ENCODE peak calls at places on chromosome 11, in five cellular contexts. N is lower leg skin; I is tibial artery; V is lung; P is CD4-positive, alpha-beta T cell. C is an unnamed sample.

GRCh38 chr11:58907780-58908179 is 31.5 kb upstream of the GLYATL1 start:
- DNase-seq in N (no peak), I (no peak), V (no peak), P (no peak), C (no peak)

GRCh38 chr11:113603277-113604059 is 102.6 kb downstream of the TMPRSS5 start:
- DNase-seq in N (no peak), I (no peak), V (no peak), P (no peak), C (no peak)

GRCh38 chr11:96179905-96180304 is 163.1 kb downstream of the MAML2 start:
- DNase-seq in N (no peak), I (no peak), V (no peak), P (no peak), C (no peak)

GRCh38 chr11:27761356-27761755 is 61.1 kb upstream of the BDNF start:
- DNase-seq in N (no peak), I (no peak), V (no peak), P (no peak), C (no peak)

GRCh38 chr11:1278766-1279673 is 30.4 kb downstream of the TOLLIP start:
- DNase-seq in N (no peak), I (no peak), V (no peak), P (no peak), C (no peak)

GRCh38 chr11:95108159-95108611 is 18.5 kb downstream of the ENDOD1 start:
- DNase-seq in N (no peak), I (no peak), V (no peak), P (no peak), C (no peak)

GRCh38 chr11:10042699-10043098 is 251.3 kb downstream of the SBF2 start:
- DNase-seq in N (no peak), I (no peak), V (no peak), P (no peak), C (no peak)

GRCh38 chr11:11432621-11433319 is 79.7 kb upstream of the CSNK2A3 start:
- DNase-seq in N (no peak), I (no peak), V (no peak), P (no peak), C (no peak)

GRCh38 chr11:134846776-134847722 is 435.0 kb upstream of the B3GAT1 start:
- DNase-seq in N (peak; percentile 79), I (no peak), V (peak; percentile 17), P (no peak), C (peak; percentile 76)

GRCh38 chr11:68470304-68470811 is 9.8 kb downstream of the PPP6R3 start:
- DNase-seq in N (no peak), I (no peak), V (no peak), P (no peak), C (peak; percentile 66)

GRCh38 chr11:36009469-36009868 is 65.6 kb downstream of the LDLRAD3 start:
- DNase-seq in N (no peak), I (no peak), V (no peak), P (no peak), C (no peak)

GRCh38 chr11:16758382-16759024 is 20.1 kb downstream of the C11orf58 start:
- DNase-seq in N (no peak), I (no peak), V (no peak), P (no peak), C (no peak)

GRCh38 chr11:44434191-44434590 is 124.3 kb upstream of the ALX4 start:
- DNase-seq in N (no peak), I (no peak), V (no peak), P (no peak), C (no peak)

GRCh38 chr11:116895053-116895757 is 57.8 kb upstream of the APOA1 start:
- DNase-seq in N (peak; percentile 84), I (no peak), V (no peak), P (no peak), C (no peak)

GRCh38 chr11:17776213-17776875 is 41.8 kb downstream of the KCNC1 start:
- DNase-seq in N (no peak), I (peak; percentile 55), V (no peak), P (no peak), C (no peak)

GRCh38 chr11:11567862-11568650 is 53.7 kb downstream of the GALNT18 start:
- DNase-seq in N (no peak), I (no peak), V (no peak), P (no peak), C (no peak)

GRCh38 chr11:72684236-72684912 is 10.2 kb upstream of the PDE2A start:
- DNase-seq in N (peak; percentile 92), I (peak; percentile 76), V (peak; percentile 63), P (peak; percentile 22), C (no peak)

GRCh38 chr11:31863170-31863929 is 52.2 kb upstream of the PAX6 start:
- DNase-seq in N (no peak), I (no peak), V (no peak), P (no peak), C (no peak)

GRCh38 chr11:43366597-43367121 is 7.9 kb downstream of the TTC17 start:
- DNase-seq in N (no peak), I (no peak), V (no peak), P (no peak), C (no peak)

GRCh38 chr11:16280256-16280682 is 76.1 kb downstream of the SOX6 start:
- DNase-seq in N (no peak), I (no peak), V (no peak), P (no peak), C (no peak)

GRCh38 chr11:57805780-57806179 is 44.2 kb downstream of the CTNND1 start:
- DNase-seq in N (peak; percentile 21), I (no peak), V (no peak), P (no peak), C (no peak)

GRCh38 chr11:133354069-133354468 is 178.2 kb downstream of the OPCML start:
- DNase-seq in N (no peak), I (no peak), V (no peak), P (no peak), C (no peak)

GRCh38 chr11:64025205-64025604 is 10.5 kb upstream of the FLRT1 start:
- DNase-seq in N (no peak), I (no peak), V (no peak), P (no peak), C (no peak)

GRCh38 chr11:69804769-69805508 is 14.3 kb downstream of the FGF3 start:
- DNase-seq in N (no peak), I (no peak), V (no peak), P (no peak), C (no peak)

GRCh38 chr11:69936750-69937149 is 117.5 kb upstream of the FGF3 start:
- DNase-seq in N (no peak), I (no peak), V (no peak), P (no peak), C (no peak)

GRCh38 chr11:16632295-16633200 is 105.9 kb upstream of the C11orf58 start:
- DNase-seq in N (no peak), I (no peak), V (no peak), P (no peak), C (no peak)

GRCh38 chr11:36165638-36166389 is 123.4 kb downstream of the COMMD9 start:
- DNase-seq in N (no peak), I (no peak), V (no peak), P (no peak), C (peak; percentile 19)

GRCh38 chr11:2586091-2586792 is 113.6 kb downstream of the KCNQ1OT1 start:
- DNase-seq in N (peak; percentile 82), I (peak; percentile 51), V (peak; percentile 26), P (no peak), C (peak; percentile 78)

GRCh38 chr11:77081381-77081851 is 14.6 kb downstream of the CAPN5 start:
- DNase-seq in N (peak; percentile 64), I (peak; percentile 60), V (no peak), P (no peak), C (no peak)

GRCh38 chr11:2375341-2375853 is 1.7 kb upstream of the CD81 start:
- DNase-seq in N (no peak), I (no peak), V (no peak), P (no peak), C (no peak)

DNA sequence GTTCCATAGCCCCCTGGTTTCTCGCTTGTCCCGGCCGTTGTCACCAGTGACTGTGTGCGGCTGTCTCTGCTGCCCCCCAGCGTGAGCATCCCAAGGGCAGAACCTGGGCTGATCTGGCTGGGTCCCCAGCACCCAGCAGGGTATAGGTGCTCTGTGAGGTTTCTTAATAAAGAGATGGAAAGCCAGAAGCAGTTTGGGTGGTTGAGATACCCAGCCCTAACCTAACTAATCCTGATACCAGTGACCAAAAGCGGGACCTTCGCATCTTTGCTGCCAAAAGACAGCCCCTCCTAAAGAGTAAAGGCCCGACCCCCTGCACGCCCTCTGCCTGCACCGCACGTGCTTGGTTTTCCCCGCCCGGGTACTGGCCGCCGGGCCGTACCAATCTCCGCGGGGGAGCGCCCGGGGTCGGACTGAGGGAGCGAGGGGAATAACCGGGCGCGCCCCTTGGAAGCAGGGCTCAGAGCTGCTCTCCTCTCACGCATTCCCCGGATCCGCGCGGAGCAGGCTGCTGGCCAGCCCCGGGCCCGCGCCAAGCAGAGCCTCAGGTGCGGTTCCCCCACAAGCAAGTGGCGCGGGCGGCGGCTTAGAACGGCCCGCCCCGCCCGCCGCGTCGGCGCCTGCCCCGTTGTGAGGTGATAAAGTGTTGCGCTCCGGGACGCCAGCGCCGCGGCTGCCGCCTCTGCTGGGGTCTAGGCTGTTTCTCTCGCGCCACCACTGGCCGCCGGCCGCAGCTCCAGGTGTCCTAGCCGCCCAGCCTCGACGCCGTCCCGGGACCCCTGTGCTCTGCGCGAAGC is at the start of gene DGAT2:
- DNase-seq in N (peak; percentile 90), I (peak; percentile 72), V (peak; percentile 75), P (peak; percentile 44), C (no peak)
- TF ChIP-seq CTCF in N (no peak), I (peak; percentile 22), V (no peak), P (no peak), C (peak; percentile 16)

DNA sequence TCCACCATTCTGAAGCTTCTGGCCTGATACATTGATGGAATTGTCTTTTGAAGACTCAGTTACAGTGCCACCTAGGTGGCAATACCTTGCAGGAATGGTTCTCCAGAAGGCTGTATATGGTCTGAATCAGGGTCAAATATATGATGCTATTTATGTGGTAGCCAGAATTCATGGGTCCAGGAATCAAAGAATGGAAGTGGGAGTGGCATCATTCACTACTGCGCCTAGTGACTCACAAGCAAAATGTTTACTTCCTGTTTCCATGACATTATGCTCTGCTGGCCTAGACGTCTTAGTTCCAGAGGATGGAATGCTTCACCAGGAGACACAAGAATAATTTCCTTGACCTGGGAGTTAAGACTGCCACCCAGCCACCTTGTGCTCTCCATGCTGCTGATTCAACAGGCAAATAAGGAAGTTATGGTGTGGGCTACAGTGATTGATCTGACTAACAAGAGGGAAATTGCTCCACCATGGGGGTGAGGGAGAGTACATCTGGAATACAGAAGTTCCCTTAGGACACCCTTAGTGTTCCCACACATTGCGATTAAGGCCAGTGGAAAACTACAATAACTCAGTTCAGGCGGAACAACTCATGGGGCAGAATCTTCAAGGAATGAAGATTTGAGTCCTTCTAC is 491.8 kb downstream of the ETS1 start:
- DNase-seq in N (no peak), I (no peak), V (no peak), P (no peak), C (no peak)
- TF ChIP-seq CTCF in N (no peak), I (no peak), V (no peak), P (no peak), C (no peak)

GRCh38 chr11:106369224-106369623 is 291.8 kb downstream of the AASDHPPT start:
- DNase-seq in N (no peak), I (no peak), V (no peak), P (no peak), C (no peak)
- TF ChIP-seq CTCF in N (no peak), I (no peak), V (no peak), P (no peak), C (peak; percentile 33)

DNA sequence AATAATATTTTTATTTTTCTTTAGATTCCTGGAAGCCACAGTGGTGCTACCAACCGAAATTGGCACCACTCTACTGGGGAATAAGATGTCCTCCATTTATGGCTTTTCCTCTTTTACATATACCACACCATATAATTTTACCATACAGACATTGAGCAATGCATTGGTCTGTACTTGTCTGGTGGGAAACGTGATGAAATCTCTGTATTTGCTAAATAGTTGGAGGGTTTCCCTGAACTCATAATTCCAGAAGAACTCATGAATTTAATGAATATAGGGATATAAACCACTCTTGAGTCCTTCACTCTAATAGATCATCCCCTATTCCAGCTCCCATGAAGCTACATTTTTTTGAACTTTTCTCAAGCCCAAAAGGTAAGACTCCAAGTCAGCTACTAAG is 28.0 kb upstream of the MMP13 start:
- DNase-seq in N (no peak), I (no peak), V (no peak), P (no peak), C (no peak)
- TF ChIP-seq CTCF in N (no peak), I (no peak), V (no peak), P (no peak), C (no peak)

C was measured in osteocyte.